ENCODE peak calls at places on chromosomes 13 and 19, in nine cellular contexts. J, G, B, S, P, H, V, I and L are unnamed samples.
A peak's percentile ranks its signal among the peaks of the same experiment; 100 is the strongest.

GRCh38 chr13:112247471-112248405 is 128.4 kb upstream of the SPACA7 start:
- DNase-seq in B (no peak), H (peak; percentile 74), G (no peak), I (no peak), S (no peak), J (no peak), P (no peak), V (no peak), L (no peak)

GRCh38 chr19:405138-405965 is 3.6 kb downstream of the C2CD4C start:
- DNase-seq in I (peak; percentile 67), H (peak; percentile 39), J (peak; percentile 33), G (no peak), S (no peak), P (no peak), V (no peak), B (no peak), L (no peak)

GRCh38 chr13:45229172-45229571 is 28.3 kb upstream of the KCTD4 start:
- DNase-seq in P (no peak), S (no peak), B (no peak), J (no peak), I (no peak), G (no peak), H (no peak), V (no peak), L (no peak)

GRCh38 chr19:16319466-16319865 is 5.2 kb upstream of the KLF2 start:
- DNase-seq in G (no peak), P (peak; percentile 64), I (no peak), S (no peak), J (no peak), V (no peak), H (no peak), B (peak; percentile 59), L (no peak)

GRCh38 chr19:50514346-50515167 is 844 bp upstream of the ASPDH start:
- DNase-seq in S (no peak), H (peak; percentile 50), I (peak; percentile 68), J (no peak), P (no peak), B (no peak), G (no peak), V (no peak), L (peak; percentile 82)

GRCh38 chr13:98199480-98199879 is 22.4 kb upstream of the RNF113B start:
- DNase-seq in S (no peak), P (no peak), I (no peak), V (no peak), G (no peak), B (no peak), J (no peak), H (no peak), L (no peak)

GRCh38 chr19:43780706-43781525 is at the start of gene KCNN4:
- DNase-seq in P (peak; percentile 52), S (no peak), H (no peak), G (no peak), I (peak; percentile 76), J (no peak), B (peak; percentile 91), V (no peak), L (no peak)

GRCh38 chr19:28103916-28104315 is 1109.0 kb downstream of the UQCRFS1 start:
- DNase-seq in J (no peak), B (no peak), V (no peak), S (no peak), H (no peak), P (no peak), I (no peak), G (no peak), L (no peak)

GRCh38 chr13:25286308-25286968 is 850 bp downstream of the MTMR6 start:
- DNase-seq in P (peak; percentile 38), I (no peak), B (peak; percentile 56), V (no peak), G (no peak), S (no peak), J (no peak), H (no peak), L (peak; percentile 43)

GRCh38 chr19:19406878-19407639 is 1.6 kb downstream of the GATAD2A start:
- DNase-seq in S (no peak), P (peak; percentile 54), J (no peak), V (no peak), I (no peak), G (no peak), H (no peak), B (peak; percentile 52), L (no peak)

GRCh38 chr19:31274266-31274963 is 74.8 kb downstream of the TSHZ3 start:
- DNase-seq in G (no peak), H (peak; percentile 23), B (no peak), S (no peak), I (no peak), J (no peak), P (no peak), V (no peak), L (no peak)

GRCh38 chr13:111027481-111028439 is 87.3 kb upstream of the ARHGEF7 start:
- DNase-seq in V (no peak), J (no peak), I (no peak), G (no peak), S (no peak), B (no peak), P (no peak), H (no peak), L (no peak)

GRCh38 chr13:110433014-110433413 is 125.9 kb downstream of the COL4A2 start:
- DNase-seq in P (no peak), S (peak; percentile 60), I (peak; percentile 78), J (no peak), G (no peak), B (no peak), V (no peak), H (no peak), L (no peak)

GRCh38 chr19:5951338-5951861 is 26.5 kb downstream of the RANBP3 start:
- DNase-seq in H (no peak), B (no peak), S (no peak), P (no peak), I (peak; percentile 77), G (no peak), J (peak; percentile 46), V (no peak), L (no peak)

GRCh38 chr19:10115392-10116084 is 4.0 kb downstream of the P2RY11 start:
- DNase-seq in G (no peak), V (no peak), H (no peak), B (no peak), P (no peak), S (no peak), I (peak; percentile 75), J (no peak), L (no peak)

GRCh38 chr19:10114651-10115391 is 3.3 kb downstream of the P2RY11 start:
- DNase-seq in G (no peak), H (no peak), V (no peak), S (no peak), I (peak; percentile 75), B (no peak), P (no peak), J (no peak), L (no peak)

GRCh38 chr19:10113964-10114650 is 2.6 kb downstream of the P2RY11 start:
- DNase-seq in P (no peak), B (no peak), J (no peak), V (no peak), H (no peak), G (no peak), S (no peak), I (peak; percentile 80), L (no peak)

GRCh38 chr19:10116866-10117616 is 2.7 kb downstream of the EIF3G start:
- DNase-seq in G (no peak), S (no peak), P (no peak), H (no peak), I (no peak), J (no peak), V (no peak), B (no peak), L (no peak)

GRCh38 chr19:10116085-10116865 is 3.4 kb downstream of the EIF3G start:
- DNase-seq in B (no peak), S (no peak), I (peak; percentile 76), G (no peak), V (no peak), J (no peak), H (peak; percentile 57), P (no peak), L (no peak)
- H3K27ac ChIP-seq in B (no peak overlapping the region), S (no peak overlapping the region), I (no peak overlapping the region), G (no peak overlapping the region), V (no peak overlapping the region), J (no peak overlapping the region), H (no peak overlapping the region), P (no peak overlapping the region), L (no peak overlapping the region)

GRCh38 chr13:33112745-33113144 is 96.5 kb downstream of the KL start:
- DNase-seq in P (no peak), V (no peak), B (no peak), I (no peak), H (no peak), J (no peak), G (no peak), S (no peak), L (no peak)
- H3K27ac ChIP-seq in P (no peak overlapping the region), V (no peak overlapping the region), B (peak overlapping the region; percentile 36), I (no peak overlapping the region), H (no peak overlapping the region), J (no peak overlapping the region), G (no peak overlapping the region), S (peak overlapping the region; percentile 86), L (no peak overlapping the region)

GRCh38 chr19:30228726-30229523 is 143.3 kb upstream of the ZNF536 start:
- DNase-seq in V (no peak), B (no peak), S (no peak), I (no peak), P (no peak), H (no peak), G (no peak), J (no peak), L (no peak)

GRCh38 chr19:30233375-30233774 is 138.8 kb upstream of the ZNF536 start:
- DNase-seq in G (no peak), H (no peak), J (no peak), P (no peak), B (no peak), I (no peak), V (no peak), S (no peak), L (no peak)

GRCh38 chr19:30228113-30228725 is 144.0 kb upstream of the ZNF536 start:
- DNase-seq in J (no peak), B (no peak), G (no peak), V (no peak), H (no peak), I (no peak), S (no peak), P (no peak), L (peak; percentile 51)

GRCh38 chr19:30229524-30230174 is 142.5 kb upstream of the ZNF536 start:
- DNase-seq in G (no peak), B (no peak), P (no peak), J (no peak), I (no peak), S (no peak), H (no peak), V (no peak), L (no peak)

GRCh38 chr19:30231408-30232318 is 140.5 kb upstream of the ZNF536 start:
- DNase-seq in I (no peak), S (no peak), B (no peak), G (no peak), H (no peak), V (no peak), J (no peak), P (no peak), L (no peak)
- H3K27ac ChIP-seq in I (no peak overlapping the region), S (no peak overlapping the region), B (no peak overlapping the region), G (no peak overlapping the region), H (no peak overlapping the region), V (no peak overlapping the region), J (no peak overlapping the region), P (no peak overlapping the region), L (no peak overlapping the region)

DNA sequence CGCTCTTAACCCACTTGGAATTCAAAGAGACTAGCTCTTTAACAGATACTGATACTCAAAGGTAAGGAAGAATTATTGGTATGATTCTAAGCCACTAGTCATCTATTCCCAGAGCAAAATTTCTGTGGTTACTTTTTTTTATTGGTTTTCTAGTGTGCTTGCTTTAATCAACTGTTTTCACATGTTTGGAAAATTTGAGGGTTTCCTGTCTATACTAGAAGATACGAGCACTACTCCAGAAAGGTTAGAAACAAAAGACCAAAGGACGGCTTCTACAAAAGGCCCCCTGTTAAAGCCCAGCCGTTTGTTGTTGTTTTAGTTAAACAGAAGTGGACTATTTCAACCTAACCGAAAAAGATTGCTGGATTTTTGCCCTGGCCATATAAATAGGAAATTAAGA is 18.5 kb upstream of the LPAR6 start:
- DNase-seq in I (no peak), H (no peak), B (peak; percentile 79), S (no peak), P (no peak), J (no peak), G (no peak), V (no peak), L (no peak)
- H3K27ac ChIP-seq in I (peak overlapping the region; percentile 50), H (peak overlapping the region; percentile 34), B (no peak overlapping the region), S (peak overlapping the region; percentile 67), P (no peak overlapping the region), J (no peak overlapping the region), G (no peak overlapping the region), V (peak overlapping the region; percentile 1), L (peak overlapping the region; percentile 66)